ENCODE peak calls at places on chromosome 11, in seven cellular contexts. F is mesendoderm, G is gastrocnemius medialis, C is mucosa of descending colon, X is cardiac muscle cell, H is H9, K is adrenal gland. D is an unnamed sample.

GRCh38 chr11:7353100-7353499 is 101.4 kb downstream of the SYT9 start:
- DNase-seq in C (no peak), H (peak; percentile 64), X (peak; percentile 30), G (no peak), K (peak; percentile 14), F (peak; percentile 81), D (no peak)

GRCh38 chr11:126636911-126637799 is 281.7 kb downstream of the ST3GAL4 start:
- DNase-seq in F (peak; percentile 61), X (peak; percentile 38), H (no peak), G (no peak), C (no peak), K (no peak), D (no peak)

GRCh38 chr11:26953770-26954392 is 40.0 kb upstream of the FIBIN start:
- DNase-seq in H (no peak), K (no peak), G (no peak), X (peak; percentile 92), C (no peak), F (no peak), D (no peak)

GRCh38 chr11:121439759-121440158 is 12.4 kb upstream of the SORL1 start:
- DNase-seq in F (no peak), G (no peak), C (no peak), K (no peak), X (no peak), H (no peak), D (no peak)

GRCh38 chr11:78313181-78313788 is 104.3 kb downstream of the GAB2 start:
- DNase-seq in G (no peak), K (peak; percentile 46), C (no peak), X (peak; percentile 79), H (no peak), F (no peak), D (peak; percentile 65)

GRCh38 chr11:132234878-132235277 is 864.5 kb downstream of the NTM start:
- DNase-seq in F (no peak), K (no peak), G (no peak), C (no peak), X (peak; percentile 20), H (no peak), D (no peak)

GRCh38 chr11:12137005-12137690 is 26.8 kb downstream of the MICAL2 start:
- DNase-seq in G (no peak), X (no peak), H (no peak), C (peak; percentile 85), F (no peak), K (no peak), D (no peak)

GRCh38 chr11:17352925-17353227 is 1.3 kb downstream of the NCR3LG1 start:
- DNase-seq in K (peak; percentile 28), G (no peak), F (no peak), H (peak; percentile 35), C (peak; percentile 79), X (peak; percentile 63), D (peak; percentile 63)

GRCh38 chr11:64900263-64900678 is 16.7 kb downstream of the ATG2A start:
- DNase-seq in H (no peak), X (no peak), G (no peak), C (no peak), K (no peak), F (no peak), D (no peak)

GRCh38 chr11:88188251-88189030 is 13.2 kb upstream of the RAB38 start:
- DNase-seq in H (no peak), G (no peak), X (peak; percentile 58), K (peak; percentile 27), C (no peak), F (peak; percentile 47), D (no peak)
- H3K4me1 ChIP-seq in H (no peaks in the 10 kb centered on the region), G (no peaks in the 10 kb centered on the region), X (no peaks in the 10 kb centered on the region), K (no peaks in the 10 kb centered on the region), C (no peaks in the 10 kb centered on the region), F (no peaks in the 10 kb centered on the region), D (no peaks in the 10 kb centered on the region)

GRCh38 chr11:111301840-111302113 is 3.4 kb downstream of the POU2AF3 start:
- DNase-seq in C (no peak), K (no peak), F (no peak), X (no peak), G (no peak), H (no peak), D (no peak)
- H3K4me1 ChIP-seq in C (peaks cover 35% of the 10 kb centered on the region), K (peaks cover 9% of the 10 kb centered on the region), F (no peaks in the 10 kb centered on the region), X (no peaks in the 10 kb centered on the region), G (no peaks in the 10 kb centered on the region), H (peaks cover 6% of the 10 kb centered on the region), D (no peaks in the 10 kb centered on the region)

DNA sequence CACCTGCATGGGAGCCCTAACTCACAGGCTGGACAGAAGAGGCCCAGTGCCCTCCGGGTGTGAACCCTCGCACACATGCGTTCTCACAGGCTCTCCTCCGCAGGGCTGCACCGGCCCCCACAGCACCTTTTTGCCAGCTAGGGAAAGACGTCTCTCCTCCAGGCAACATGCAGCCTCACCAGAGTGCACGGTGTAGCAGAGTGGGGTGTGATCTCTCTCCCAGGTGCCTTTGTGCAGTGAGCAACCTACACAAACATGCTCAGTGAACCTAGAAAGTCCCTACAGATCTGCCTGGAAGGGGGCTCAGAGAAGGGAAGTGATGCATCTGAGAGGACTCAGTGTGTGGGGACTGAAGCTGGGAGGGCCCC is 3.7 kb upstream of the CARNS1 start:
- DNase-seq in H (no peak), X (no peak), K (no peak), G (no peak), C (no peak), F (no peak), D (no peak)
- H3K4me1 ChIP-seq in H (no peaks in the 10 kb centered on the region), X (no peaks in the 10 kb centered on the region), K (peaks cover 9% of the 10 kb centered on the region), G (peaks cover 10% of the 10 kb centered on the region), C (peaks cover 21% of the 10 kb centered on the region), F (no peaks in the 10 kb centered on the region), D (peaks cover 45% of the 10 kb centered on the region)

GRCh38 chr11:128719556-128719824 is 25.6 kb downstream of the FLI1 start:
- DNase-seq in F (no peak), C (no peak), H (no peak), G (no peak), K (no peak), X (no peak), D (no peak)
- H3K4me1 ChIP-seq in F (peaks cover 5% of the 10 kb centered on the region), C (peaks cover 11% of the 10 kb centered on the region), H (peaks cover 24% of the 10 kb centered on the region), G (peaks cover 30% of the 10 kb centered on the region), K (peaks cover 56% of the 10 kb centered on the region), X (peaks cover 19% of the 10 kb centered on the region), D (peaks cover 4% of the 10 kb centered on the region)

GRCh38 chr11:114362958-114363357 is 37.4 kb downstream of the C11orf71 start:
- DNase-seq in H (no peak), X (no peak), G (no peak), K (no peak), F (no peak), C (no peak), D (no peak)
- H3K4me1 ChIP-seq in H (no peaks in the 10 kb centered on the region), X (no peaks in the 10 kb centered on the region), G (no peaks in the 10 kb centered on the region), K (no peaks in the 10 kb centered on the region), F (no peaks in the 10 kb centered on the region), C (no peaks in the 10 kb centered on the region), D (no peaks in the 10 kb centered on the region)

GRCh38 chr11:118339281-118340045 is 3.0 kb downstream of the CD3D start:
- DNase-seq in K (no peak), X (no peak), G (no peak), H (no peak), C (no peak), F (no peak), D (no peak)

GRCh38 chr11:118338637-118339061 is 3.9 kb downstream of the CD3D start:
- DNase-seq in G (no peak), K (no peak), F (peak; percentile 22), H (no peak), C (peak; percentile 80), X (peak; percentile 33), D (no peak)

GRCh38 chr11:118340437-118340836 is 2.1 kb downstream of the CD3D start:
- DNase-seq in C (no peak), F (no peak), H (no peak), K (no peak), G (no peak), X (no peak), D (no peak)

GRCh38 chr11:118334746-118335145 is 7.8 kb downstream of the CD3D start:
- DNase-seq in X (no peak), F (no peak), C (no peak), G (no peak), H (no peak), K (no peak), D (no peak)
- H3K4me1 ChIP-seq in X (no peaks in the 10 kb centered on the region), F (no peaks in the 10 kb centered on the region), C (no peaks in the 10 kb centered on the region), G (no peaks in the 10 kb centered on the region), H (no peaks in the 10 kb centered on the region), K (no peaks in the 10 kb centered on the region), D (no peaks in the 10 kb centered on the region)

DNA sequence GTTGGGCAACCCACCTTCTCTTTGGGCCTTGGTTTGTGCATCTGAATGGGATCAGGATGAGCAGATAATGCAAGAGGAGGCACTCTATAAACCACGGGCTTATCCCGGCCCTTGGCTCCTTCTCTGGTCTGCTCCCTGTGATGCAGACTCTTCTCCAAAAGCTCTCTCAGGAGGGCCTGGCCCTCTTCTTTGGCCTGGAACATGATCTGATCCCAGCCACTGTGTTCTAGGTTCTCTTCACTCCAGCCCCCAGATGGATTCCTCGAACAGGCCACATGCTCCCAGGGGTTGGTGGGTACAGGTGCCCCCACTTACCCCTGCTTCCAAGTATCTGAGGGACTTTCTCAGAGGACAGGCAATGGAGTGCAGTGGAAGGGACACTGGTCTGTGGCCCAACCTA is 8.7 kb upstream of the UCP3 start:
- DNase-seq in H (no peak), G (no peak), C (no peak), K (no peak), F (no peak), X (no peak), D (no peak)
- H3K4me1 ChIP-seq in H (no peaks in the 10 kb centered on the region), G (peaks cover 37% of the 10 kb centered on the region), C (peaks cover 34% of the 10 kb centered on the region), K (peaks cover 24% of the 10 kb centered on the region), F (no peaks in the 10 kb centered on the region), X (peaks cover 13% of the 10 kb centered on the region), D (peaks cover 32% of the 10 kb centered on the region)